ENCODE peak calls at places on chromosomes 16 and 17, in five cellular contexts. W is spleen, B is globus pallidus, Q is posterior cingulate gyrus, J is neural crest cell. M is an unnamed sample.

GRCh38 chr16:67672739-67673662 is 6.4 kb downstream of the C16orf86 start:
- DNase-seq in Q (peak; percentile 75), J (peak; percentile 47), B (peak; percentile 55), W (peak; percentile 91), M (peak; percentile 84)

GRCh38 chr17:69060835-69061234 is at the start of gene ABCA9:
- DNase-seq in Q (no peak), W (no peak), B (peak; percentile 28), J (no peak), M (peak; percentile 97)

GRCh38 chr17:79832211-79833109 is 6.8 kb downstream of the CBX4 start:
- DNase-seq in W (no peak), B (no peak), J (peak; percentile 36), Q (no peak), M (no peak)

GRCh38 chr17:21164226-21165019 is 37.7 kb downstream of the DHRS7B start:
- DNase-seq in Q (no peak), W (no peak), J (no peak), B (no peak), M (no peak)

GRCh38 chr17:78878871-78879270 is 24.1 kb downstream of the CEP295NL start:
- DNase-seq in W (no peak), B (no peak), J (no peak), Q (no peak), M (no peak)

GRCh38 chr16:75279277-75279676 is 27.9 kb upstream of the BCAR1 start:
- DNase-seq in W (peak; percentile 74), J (no peak), Q (no peak), B (no peak), M (no peak)

GRCh38 chr17:79160980-79161621 is 86.5 kb downstream of the ENGASE start:
- DNase-seq in J (no peak), Q (no peak), B (no peak), W (no peak), M (peak; percentile 52)

GRCh38 chr17:27975146-27976011 is 67.1 kb upstream of the NLK start:
- DNase-seq in Q (peak; percentile 42), J (no peak), W (no peak), B (no peak), M (peak; percentile 77)

GRCh38 chr16:57325458-57325857 is 33.1 kb upstream of the CCL22 start:
- DNase-seq in J (no peak), Q (no peak), B (no peak), W (no peak), M (peak; percentile 21)

GRCh38 chr16:2776500-2777139 is 460 bp downstream of the ELOB start:
- DNase-seq in W (peak; percentile 91), B (no peak), Q (no peak), J (no peak), M (no peak)

GRCh38 chr16:14306485-14307058 is 235.5 kb downstream of the MRTFB start:
- DNase-seq in J (no peak), W (no peak), B (no peak), Q (no peak), M (no peak)

GRCh38 chr16:89014611-89015230 is 37.7 kb upstream of the CBFA2T3 start:
- DNase-seq in B (no peak), J (no peak), Q (no peak), W (peak; percentile 47), M (no peak)

GRCh38 chr16:87002717-87003413 is 314.3 kb downstream of the C16orf95 start:
- DNase-seq in W (no peak), J (no peak), B (no peak), Q (no peak), M (peak; percentile 66)

GRCh38 chr17:74531231-74531761 is at the start of gene CD300LB:
- DNase-seq in J (no peak), Q (no peak), B (no peak), W (peak; percentile 79), M (no peak)